ENCODE peak calls at places on chromosomes 5 and 9, in four cellular contexts. X is HTR-8/SVneo, I is anterior cingulate cortex, R is EH. S is an unnamed sample.
A peak's percentile ranks its signal among the peaks of the same experiment; 100 is the strongest.

GRCh38 chr5:156543348-156543747 is 216.4 kb downstream of the SGCD start:
- DNase-seq in X (no peak), I (no peak), R (no peak), S (no peak)

GRCh38 chr5:75843319-75843718 is 126.1 kb upstream of the POC5 start:
- DNase-seq in R (no peak), X (no peak), I (no peak), S (no peak)

GRCh38 chr5:88674262-88675158 is 208.5 kb downstream of the MEF2C start:
- DNase-seq in R (no peak), X (no peak), I (no peak), S (no peak)

GRCh38 chr5:86780018-86780417 is 162.3 kb downstream of the COX7C start:
- DNase-seq in X (no peak), I (no peak), R (no peak), S (no peak)

GRCh38 chr5:134541736-134542376 is 16.4 kb downstream of the JADE2 start:
- DNase-seq in I (no peak), R (peak; percentile 65), X (no peak), S (no peak)

GRCh38 chr5:1950708-1951103 is 68.0 kb upstream of the IRX4 start:
- DNase-seq in X (no peak), I (no peak), R (no peak), S (no peak)

GRCh38 chr5:59423021-59423420 is 470.5 kb downstream of the PDE4D start:
- DNase-seq in X (no peak), I (no peak), R (no peak), S (no peak)

GRCh38 chr5:166031926-166032325 is 2259.5 kb upstream of the WWC1 start:
- DNase-seq in I (no peak), X (peak; percentile 33), R (no peak), S (no peak)

GRCh38 chr5:149951138-149951749 is 6.7 kb upstream of the PDE6A start:
- DNase-seq in I (no peak), X (no peak), R (no peak), S (peak; percentile 22)

GRCh38 chr9:22976454-22976853 is 529.8 kb downstream of the DMRTA1 start:
- DNase-seq in X (no peak), I (no peak), R (no peak), S (no peak)

GRCh38 chr9:130549093-130549735 is 30.2 kb upstream of the FUBP3 start:
- DNase-seq in I (no peak), R (no peak), X (no peak), S (peak; percentile 63)

GRCh38 chr5:50564079-50564478 is 102.4 kb upstream of the PARP8 start:
- DNase-seq in I (no peak), X (no peak), R (peak; percentile 32), S (no peak)

GRCh38 chr5:76715734-76716455 is at the start of gene F2R:
- DNase-seq in X (peak; percentile 67), I (no peak), R (peak; percentile 66), S (peak; percentile 69)

GRCh38 chr5:106873558-106873957 is 797.2 kb downstream of the EFNA5 start:
- DNase-seq in R (no peak), X (no peak), I (no peak), S (no peak)

GRCh38 chr5:96110289-96110688 is 148.6 kb upstream of the ELL2 start:
- DNase-seq in R (no peak), X (no peak), I (no peak), S (no peak)

GRCh38 chr5:39422886-39423285 is 1.9 kb downstream of the DAB2 start:
- DNase-seq in R (no peak), I (no peak), X (no peak), S (no peak)

GRCh38 chr9:136576269-136576626 is 30.4 kb upstream of the NOTCH1 start:
- DNase-seq in R (peak; percentile 33), X (no peak), I (no peak), S (peak; percentile 51)

GRCh38 chr5:127297348-127298035 is 6.9 kb downstream of the MEGF10 start:
- DNase-seq in X (no peak), R (no peak), I (no peak), S (no peak)

GRCh38 chr9:129930743-129931142 is 95.5 kb downstream of the USP20 start:
- DNase-seq in I (no peak), R (no peak), X (no peak), S (no peak)

GRCh38 chr9:133914483-133915342 is 77.4 kb downstream of the VAV2 start:
- DNase-seq in X (no peak), I (no peak), R (no peak), S (no peak)

GRCh38 chr9:95981741-95982390 is 106.4 kb downstream of the ERCC6L2 start:
- DNase-seq in X (no peak), R (peak; percentile 2), I (no peak), S (no peak)

GRCh38 chr9:14348241-14349140 is 34.5 kb upstream of the NFIB start:
- DNase-seq in R (no peak), X (no peak), I (no peak), S (no peak)

GRCh38 chr9:135925496-135926133 is 18.3 kb upstream of the CAMSAP1 start:
- DNase-seq in R (no peak), X (no peak), I (no peak), S (no peak)